ENCODE peak calls at places on chromosomes 16 and 17, in eight cellular contexts. H is uterus, L is mammary epithelial cell, R is WERI-Rb-1, E is stomach, N is HCT116, U is vagina, B is cardiac muscle cell. M is an unnamed sample.

GRCh38 chr17:32920293-32920692 is 7.7 kb upstream of the TMEM98 start:
- DNase-seq in H (no peak), L (no peak), R (no peak), E (no peak), N (no peak), U (no peak), B (no peak), M (no peak)

GRCh38 chr17:78563189-78564145 is 13.7 kb downstream of the DNAH17 start:
- DNase-seq in H (no peak), L (no peak), R (no peak), E (peak; percentile 71), N (no peak), U (no peak), B (no peak), M (no peak)

GRCh38 chr17:4032245-4032644 is 68.0 kb upstream of the ATP2A3 start:
- DNase-seq in H (no peak), L (no peak), R (no peak), E (no peak), N (no peak), U (no peak), B (no peak), M (no peak)

GRCh38 chr16:71626858-71627213 is 852 bp downstream of the MARVELD3 start:
- DNase-seq in H (no peak), L (peak; percentile 35), R (no peak), E (peak; percentile 36), N (peak; percentile 56), U (no peak), B (no peak), M (peak; percentile 92)

GRCh38 chr17:36602030-36602737 is 801 bp downstream of the MRM1 start:
- DNase-seq in H (peak; percentile 22), L (peak; percentile 28), R (no peak), E (no peak), N (no peak), U (no peak), B (peak; percentile 17), M (no peak)

GRCh38 chr17:80026359-80027042 is 9.2 kb downstream of the TBC1D16 start:
- DNase-seq in H (no peak), L (no peak), R (no peak), E (peak; percentile 67), N (no peak), U (no peak), B (no peak), M (no peak)

GRCh38 chr16:79158337-79158736 is 442.2 kb downstream of the MAF start:
- DNase-seq in H (no peak), L (no peak), R (no peak), E (no peak), N (no peak), U (no peak), B (no peak), M (peak; percentile 14)

GRCh38 chr17:27810211-27810901 is 10.0 kb upstream of the NOS2 start:
- DNase-seq in H (no peak), L (peak; percentile 10), R (no peak), E (no peak), N (no peak), U (no peak), B (no peak), M (no peak)

GRCh38 chr17:36829676-36830075 is 107.6 kb upstream of the LHX1 start:
- DNase-seq in H (no peak), L (no peak), R (no peak), E (no peak), N (no peak), U (no peak), B (no peak), M (no peak)

GRCh38 chr17:48567209-48567608 is 10.9 kb downstream of the HOXB4 start:
- DNase-seq in H (no peak), L (no peak), R (no peak), E (no peak), N (no peak), U (no peak), B (no peak), M (no peak)

GRCh38 chr17:58568050-58568830 is 53.8 kb upstream of the MTMR4 start:
- DNase-seq in H (no peak), L (no peak), R (no peak), E (no peak), N (no peak), U (no peak), B (no peak), M (no peak)

GRCh38 chr16:4369006-4369766 is 2.5 kb upstream of the VASN start:
- DNase-seq in H (no peak), L (peak; percentile 81), R (no peak), E (no peak), N (no peak), U (no peak), B (no peak), M (no peak)

GRCh38 chr17:81035389-81036127 is 607 bp downstream of the BAIAP2 start:
- DNase-seq in H (no peak), L (no peak), R (peak; percentile 56), E (no peak), N (no peak), U (no peak), B (peak; percentile 53), M (no peak)

GRCh38 chr17:29911641-29912177 is 18.3 kb downstream of the SSH2 start:
- DNase-seq in H (no peak), L (no peak), R (no peak), E (no peak), N (no peak), U (no peak), B (no peak), M (no peak)

GRCh38 chr16:57423152-57423551 is 18.6 kb downstream of the CCL17 start:
- DNase-seq in H (no peak), L (no peak), R (no peak), E (peak; percentile 9), N (no peak), U (no peak), B (no peak), M (no peak)

GRCh38 chr16:87297918-87298631 is 19.1 kb downstream of the C16orf95 start:
- DNase-seq in H (no peak), L (no peak), R (peak; percentile 43), E (no peak), N (no peak), U (no peak), B (peak; percentile 80), M (peak; percentile 93)

GRCh38 chr16:4015275-4015990 is 100.8 kb downstream of the ADCY9 start:
- DNase-seq in H (no peak), L (no peak), R (no peak), E (peak; percentile 47), N (no peak), U (no peak), B (no peak), M (no peak)

GRCh38 chr17:35612924-35613521 is 25.9 kb downstream of the AP2B1 start:
- DNase-seq in H (no peak), L (peak; percentile 20), R (peak; percentile 46), E (peak; percentile 44), N (peak; percentile 12), U (no peak), B (peak; percentile 65), M (peak; percentile 50)

GRCh38 chr17:51739245-51739886 is 419.1 kb downstream of the CA10 start:
- DNase-seq in H (no peak), L (no peak), R (no peak), E (no peak), N (no peak), U (no peak), B (no peak), M (no peak)

DNA sequence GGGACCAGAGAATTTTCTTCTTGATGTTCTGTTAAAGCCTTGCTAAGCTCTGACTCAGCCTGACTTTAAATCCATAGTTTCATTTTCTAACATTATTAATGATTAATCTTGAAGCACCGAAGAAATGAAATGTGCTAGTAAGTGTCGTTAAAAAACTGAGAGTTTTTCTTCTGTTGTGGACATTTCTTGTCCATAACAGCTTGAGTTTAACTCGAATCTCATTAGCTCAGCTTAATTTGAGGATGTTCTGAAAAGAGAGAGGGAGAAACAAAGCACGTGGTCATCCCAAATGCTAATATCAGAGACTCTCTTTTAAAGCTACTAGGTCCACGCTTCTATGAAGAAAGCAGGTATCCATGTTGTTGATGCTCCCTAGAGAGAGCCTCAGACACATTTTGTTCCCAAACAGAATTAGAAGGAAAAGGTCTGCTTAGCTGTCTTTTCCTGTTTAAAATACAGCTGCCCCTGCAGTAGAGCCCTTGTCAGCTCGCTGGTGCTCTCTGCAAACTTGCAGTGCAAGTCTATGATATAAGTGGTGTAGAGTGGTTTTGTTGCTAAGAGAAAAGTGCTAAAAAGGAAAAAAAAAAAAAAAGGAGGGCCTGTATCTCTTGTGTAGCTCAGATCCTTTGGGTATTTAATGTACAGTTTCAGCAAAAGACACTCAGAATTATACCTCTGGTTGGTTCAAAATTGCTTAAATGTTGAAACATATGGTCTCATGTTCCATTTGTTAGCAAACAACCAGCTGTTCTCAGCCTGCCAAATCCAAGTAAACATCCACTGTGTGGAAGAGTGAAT is 191.1 kb upstream of the TBX2 start:
- DNase-seq in H (no peak), L (no peak), R (no peak), E (no peak), N (no peak), U (no peak), B (no peak), M (no peak)
- H3K4me3 ChIP-seq in H (no peak overlapping the region), L (no peak overlapping the region), R (no peak overlapping the region), E (peak overlapping the region; percentile 18), N (no peak overlapping the region), U (no peak overlapping the region), B (no peak overlapping the region), M (no peak overlapping the region)

GRCh38 chr17:17057057-17057551 is 14.8 kb downstream of the MPRIP start:
- DNase-seq in H (peak; percentile 14), L (no peak), R (no peak), E (peak; percentile 19), N (no peak), U (no peak), B (no peak), M (no peak)
- H3K36me3 ChIP-seq in H (no peaks in the 10 kb centered on the region), L (peaks cover 16% of the 10 kb centered on the region), R (peaks cover 27% of the 10 kb centered on the region), E (peaks cover 28% of the 10 kb centered on the region), N (peaks cover 8% of the 10 kb centered on the region), U (peaks cover 6% of the 10 kb centered on the region), B (no peaks in the 10 kb centered on the region), M (no peaks in the 10 kb centered on the region)

DNA sequence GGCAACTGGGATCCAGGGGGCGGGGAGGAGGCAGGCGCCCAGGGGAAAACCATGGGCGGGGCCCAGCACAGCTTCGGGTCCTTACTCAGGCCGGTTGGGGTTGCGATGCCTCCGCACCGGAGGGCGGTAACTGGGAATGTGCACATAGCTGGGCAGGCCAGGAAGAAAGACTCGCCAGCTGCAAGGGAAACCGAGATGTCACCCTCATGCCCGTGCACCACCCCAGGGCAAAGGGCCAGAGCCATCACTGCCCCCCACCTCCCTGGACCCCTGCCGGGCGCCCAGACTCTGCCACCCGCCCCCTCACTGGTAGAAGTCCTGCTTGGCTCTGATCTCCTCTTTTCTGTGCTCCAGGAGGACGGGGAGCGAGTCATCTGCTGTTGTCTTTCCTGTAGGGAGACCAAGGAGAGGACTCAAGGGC is 6.7 kb downstream of the ALOX12B start:
- DNase-seq in H (no peak), L (no peak), R (no peak), E (no peak), N (no peak), U (no peak), B (no peak), M (peak; percentile 75)
- H3K27me3 ChIP-seq in H (no peaks in the 10 kb centered on the region), L (no peaks in the 10 kb centered on the region), R (no peaks in the 10 kb centered on the region), E (peaks cover 99% of the 10 kb centered on the region), N (no peaks in the 10 kb centered on the region), U (no peaks in the 10 kb centered on the region), B (peaks cover 90% of the 10 kb centered on the region), M (peaks cover 56% of the 10 kb centered on the region)

DNA sequence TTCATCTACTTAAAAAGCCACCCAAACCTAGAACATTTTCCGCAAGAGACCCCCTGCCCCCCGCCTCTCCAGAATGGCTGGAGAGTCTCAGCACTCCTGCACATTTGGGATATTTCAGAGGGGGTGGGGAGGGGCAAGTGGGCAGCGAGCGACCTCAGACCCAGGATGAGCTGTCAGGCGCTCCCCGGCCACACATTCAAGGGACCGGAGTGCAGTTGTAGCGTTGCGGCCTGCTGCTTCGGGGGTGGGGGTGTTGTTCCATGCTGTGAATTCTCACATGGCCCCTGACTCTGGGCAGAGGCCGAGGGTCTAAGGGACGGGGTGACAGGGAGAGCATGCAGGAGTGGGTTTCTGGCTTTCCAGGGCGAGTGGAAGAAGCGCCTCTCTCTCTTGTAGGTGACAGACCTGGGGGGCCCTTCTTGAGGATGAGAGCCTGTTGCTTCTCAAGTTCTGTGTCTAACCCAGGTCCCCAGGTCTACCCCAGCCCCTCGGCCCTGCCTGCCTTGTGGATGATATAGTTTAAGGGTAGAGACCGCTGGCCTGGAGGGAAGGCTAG is 231.2 kb downstream of the SEC14L1 start:
- DNase-seq in H (peak; percentile 28), L (no peak), R (no peak), E (no peak), N (no peak), U (no peak), B (no peak), M (peak; percentile 64)
- H3K4me3 ChIP-seq in H (peak overlapping the region; percentile 69), L (no peak overlapping the region), R (no peak overlapping the region), E (peak overlapping the region; percentile 93), N (no peak overlapping the region), U (peak overlapping the region; percentile 78), B (no peak overlapping the region), M (peak overlapping the region; percentile 84)

M was measured in H7.